ENCODE peak calls at places on chromosomes 11 and 22, in nine cellular contexts. One of them, this sample, is unnamed.
A peak's percentile ranks its signal among the peaks of the same experiment; 100 is the strongest.

GRCh38 chr22:36921309-36922096 is 8.1 kb downstream of the CSF2RB start:
- DNase-seq in fibroblast of mammary gland: no peak
- DNase-seq in psoas muscle: no peak
- DNase-seq in AG04449: no peak
- DNase-seq in A673: no peak
- DNase-seq in cardiac muscle cell: no peak
- DNase-seq in SK-N-SH: no peak
- DNase-seq in uterus: no peak
- DNase-seq in AG09309: no peak
- DNase-seq in this sample: no peak

GRCh38 chr11:129436573-129436972 is 60.9 kb downstream of the BARX2 start:
- DNase-seq in uterus: no peak
- DNase-seq in psoas muscle: no peak
- DNase-seq in cardiac muscle cell: no peak
- DNase-seq in fibroblast of mammary gland: no peak
- DNase-seq in AG09309: no peak
- DNase-seq in AG04449: no peak
- DNase-seq in A673: no peak
- DNase-seq in SK-N-SH: no peak
- DNase-seq in this sample: no peak

GRCh38 chr11:117932987-117933386 is 3.8 kb upstream of the TMPRSS13 start:
- DNase-seq in AG04449: no peak
- DNase-seq in psoas muscle: no peak
- DNase-seq in cardiac muscle cell: no peak
- DNase-seq in fibroblast of mammary gland: no peak
- DNase-seq in SK-N-SH: no peak
- DNase-seq in uterus: no peak
- DNase-seq in A673: no peak
- DNase-seq in AG09309: no peak
- DNase-seq in this sample: no peak

GRCh38 chr11:128328955-128329551 is 258.3 kb downstream of the ETS1 start:
- DNase-seq in uterus: peak; percentile 58
- DNase-seq in AG09309: no peak
- DNase-seq in psoas muscle: no peak
- DNase-seq in SK-N-SH: no peak
- DNase-seq in fibroblast of mammary gland: no peak
- DNase-seq in A673: no peak
- DNase-seq in cardiac muscle cell: peak; percentile 52
- DNase-seq in AG04449: no peak
- DNase-seq in this sample: no peak

GRCh38 chr11:62601114-62601363 is 626 bp downstream of the MTA2 start:
- DNase-seq in psoas muscle: no peak
- DNase-seq in A673: no peak
- DNase-seq in uterus: no peak
- DNase-seq in AG04449: no peak
- DNase-seq in fibroblast of mammary gland: no peak
- DNase-seq in cardiac muscle cell: no peak
- DNase-seq in SK-N-SH: no peak
- DNase-seq in AG09309: no peak
- DNase-seq in this sample: peak; percentile 29

GRCh38 chr11:122981388-122982264 is at the start of gene BSX:
- DNase-seq in uterus: no peak
- DNase-seq in A673: peak; percentile 93
- DNase-seq in cardiac muscle cell: peak; percentile 92
- DNase-seq in psoas muscle: peak; percentile 67
- DNase-seq in SK-N-SH: no peak
- DNase-seq in fibroblast of mammary gland: peak; percentile 27
- DNase-seq in AG04449: no peak
- DNase-seq in AG09309: no peak
- DNase-seq in this sample: peak; percentile 25

GRCh38 chr11:113384551-113384950 is 3.0 kb upstream of the ANKK1 start:
- DNase-seq in A673: peak; percentile 85
- DNase-seq in uterus: no peak
- DNase-seq in AG04449: peak; percentile 59
- DNase-seq in cardiac muscle cell: peak; percentile 17
- DNase-seq in SK-N-SH: no peak
- DNase-seq in fibroblast of mammary gland: peak; percentile 91
- DNase-seq in AG09309: peak; percentile 75
- DNase-seq in psoas muscle: no peak
- DNase-seq in this sample: peak; percentile 86

GRCh38 chr22:32200752-32201151 is 4.1 kb downstream of the RFPL2 start:
- DNase-seq in AG04449: no peak
- DNase-seq in uterus: no peak
- DNase-seq in cardiac muscle cell: no peak
- DNase-seq in AG09309: no peak
- DNase-seq in SK-N-SH: no peak
- DNase-seq in A673: no peak
- DNase-seq in fibroblast of mammary gland: no peak
- DNase-seq in psoas muscle: no peak
- DNase-seq in this sample: no peak

GRCh38 chr22:45878051-45878764 is 98.8 kb downstream of the WNT7B start:
- DNase-seq in cardiac muscle cell: peak; percentile 34
- DNase-seq in uterus: no peak
- DNase-seq in AG09309: no peak
- DNase-seq in fibroblast of mammary gland: no peak
- DNase-seq in SK-N-SH: no peak
- DNase-seq in psoas muscle: peak; percentile 39
- DNase-seq in A673: no peak
- DNase-seq in AG04449: no peak
- DNase-seq in this sample: no peak

GRCh38 chr11:109512680-109513079 is 90.7 kb downstream of the C11orf87 start:
- DNase-seq in AG04449: no peak
- DNase-seq in AG09309: no peak
- DNase-seq in psoas muscle: no peak
- DNase-seq in cardiac muscle cell: no peak
- DNase-seq in uterus: no peak
- DNase-seq in SK-N-SH: no peak
- DNase-seq in A673: no peak
- DNase-seq in fibroblast of mammary gland: peak; percentile 5
- DNase-seq in this sample: peak; percentile 50

GRCh38 chr22:17910561-17911311 is 113.6 kb downstream of the MICAL3 start:
- DNase-seq in A673: peak; percentile 29
- DNase-seq in uterus: peak; percentile 75
- DNase-seq in AG04449: peak; percentile 70
- DNase-seq in SK-N-SH: peak; percentile 68
- DNase-seq in psoas muscle: peak; percentile 93
- DNase-seq in AG09309: peak; percentile 61
- DNase-seq in cardiac muscle cell: peak; percentile 89
- DNase-seq in fibroblast of mammary gland: peak; percentile 90
- DNase-seq in this sample: peak; percentile 86

GRCh38 chr11:40274017-40274416 is 1185.4 kb downstream of the LRRC4C start:
- DNase-seq in SK-N-SH: no peak
- DNase-seq in psoas muscle: no peak
- DNase-seq in AG04449: peak; percentile 19
- DNase-seq in AG09309: no peak
- DNase-seq in fibroblast of mammary gland: no peak
- DNase-seq in A673: no peak
- DNase-seq in cardiac muscle cell: no peak
- DNase-seq in uterus: no peak
- DNase-seq in this sample: peak; percentile 11

GRCh38 chr11:61532136-61533038 is 23.8 kb downstream of the LRRC10B start:
- DNase-seq in AG09309: no peak
- DNase-seq in A673: peak; percentile 70
- DNase-seq in cardiac muscle cell: peak; percentile 47
- DNase-seq in SK-N-SH: peak; percentile 69
- DNase-seq in uterus: no peak
- DNase-seq in psoas muscle: no peak
- DNase-seq in AG04449: no peak
- DNase-seq in fibroblast of mammary gland: peak; percentile 46
- DNase-seq in this sample: no peak

GRCh38 chr11:37061426-37061825 is 463.4 kb upstream of the RAG2 start:
- DNase-seq in AG09309: no peak
- DNase-seq in uterus: no peak
- DNase-seq in cardiac muscle cell: no peak
- DNase-seq in A673: no peak
- DNase-seq in AG04449: no peak
- DNase-seq in fibroblast of mammary gland: no peak
- DNase-seq in SK-N-SH: no peak
- DNase-seq in psoas muscle: no peak
- DNase-seq in this sample: no peak

GRCh38 chr11:86091086-86091485 is 22.2 kb upstream of the PICALM start:
- DNase-seq in SK-N-SH: no peak
- DNase-seq in AG09309: no peak
- DNase-seq in psoas muscle: no peak
- DNase-seq in uterus: no peak
- DNase-seq in cardiac muscle cell: no peak
- DNase-seq in AG04449: no peak
- DNase-seq in fibroblast of mammary gland: no peak
- DNase-seq in A673: no peak
- DNase-seq in this sample: no peak

DNA sequence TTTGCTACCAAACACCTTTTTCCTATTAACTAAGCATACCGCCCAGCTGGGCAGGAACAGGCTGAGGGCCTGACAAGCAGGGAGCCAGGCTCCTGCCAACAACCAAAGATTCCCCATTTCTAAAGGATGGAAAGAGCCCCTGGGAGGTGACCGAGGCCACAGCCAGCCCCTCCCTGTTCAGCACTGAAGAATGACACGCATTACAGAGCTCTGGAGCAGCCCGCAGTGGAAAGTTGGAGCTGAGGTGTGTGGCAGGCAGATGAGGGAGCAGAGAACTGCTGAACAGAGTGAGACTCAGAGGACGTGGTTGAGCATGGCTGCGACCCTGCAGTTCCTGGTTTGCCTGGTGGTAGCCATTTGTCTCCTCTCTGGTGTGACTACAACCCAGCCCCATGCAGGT is at the start of gene FAM180B:
- DNase-seq in AG04449: no peak
- DNase-seq in psoas muscle: no peak
- DNase-seq in fibroblast of mammary gland: no peak
- DNase-seq in A673: no peak
- DNase-seq in cardiac muscle cell: no peak
- DNase-seq in uterus: no peak
- DNase-seq in SK-N-SH: no peak
- DNase-seq in AG09309: no peak
- DNase-seq in this sample: no peak
- H3K4me3 ChIP-seq in AG04449: no peak within 1 kb of the TSS
- H3K4me3 ChIP-seq in psoas muscle: no peak within 1 kb of the TSS
- H3K4me3 ChIP-seq in fibroblast of mammary gland: no peak within 1 kb of the TSS
- H3K4me3 ChIP-seq in A673: no peak within 1 kb of the TSS
- H3K4me3 ChIP-seq in cardiac muscle cell: no peak within 1 kb of the TSS
- H3K4me3 ChIP-seq in uterus: no peak within 1 kb of the TSS
- H3K4me3 ChIP-seq in SK-N-SH: no peak within 1 kb of the TSS
- H3K4me3 ChIP-seq in AG09309: no peak within 1 kb of the TSS
- H3K4me3 ChIP-seq in this sample: no peak within 1 kb of the TSS

DNA sequence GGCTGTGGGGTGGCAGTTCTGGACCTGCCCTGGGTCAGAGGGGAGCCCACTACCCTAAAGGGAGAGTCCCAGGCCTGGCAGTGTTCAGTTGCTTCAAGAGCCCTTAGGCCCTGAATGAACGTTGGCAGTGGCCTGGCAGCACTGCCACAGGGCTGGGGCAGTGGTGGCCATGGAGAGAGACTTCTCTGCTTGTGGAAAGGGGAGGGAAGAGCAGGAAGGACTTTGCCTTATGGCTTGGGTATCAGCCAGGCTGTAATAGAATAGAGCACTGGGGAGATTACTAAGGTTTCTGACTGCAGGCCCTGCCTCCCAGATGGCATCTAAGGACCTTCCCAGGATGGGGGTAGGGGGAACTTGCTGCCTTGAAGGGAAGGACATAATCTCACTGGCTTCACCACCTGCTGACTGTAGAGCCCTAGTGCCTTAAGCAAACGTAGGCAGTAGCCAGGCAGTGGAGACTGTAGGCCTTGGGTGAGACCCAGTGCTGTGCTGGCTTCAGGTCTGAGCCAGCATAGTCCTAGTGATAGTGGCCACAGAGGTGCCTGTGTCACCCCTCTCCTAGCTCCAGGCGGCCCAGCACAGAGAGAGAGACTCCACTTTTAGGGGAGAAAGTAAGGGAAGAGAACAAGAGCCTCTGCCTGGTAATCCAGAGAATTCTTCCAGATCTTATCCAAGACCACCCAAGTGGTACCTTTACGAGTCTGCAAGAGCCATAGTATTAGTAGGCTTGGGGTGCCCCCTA is 27.6 kb downstream of the PLA2G6 start:
- DNase-seq in cardiac muscle cell: no peak
- DNase-seq in fibroblast of mammary gland: no peak
- DNase-seq in AG09309: no peak
- DNase-seq in AG04449: no peak
- DNase-seq in SK-N-SH: no peak
- DNase-seq in A673: no peak
- DNase-seq in psoas muscle: no peak
- DNase-seq in uterus: no peak
- DNase-seq in this sample: no peak
- TF ChIP-seq CTCF in cardiac muscle cell: no peak
- TF ChIP-seq CTCF in fibroblast of mammary gland: no peak
- TF ChIP-seq CTCF in AG09309: no peak
- TF ChIP-seq CTCF in AG04449: no peak
- TF ChIP-seq CTCF in SK-N-SH: no peak
- TF ChIP-seq CTCF in A673: no peak
- TF ChIP-seq CTCF in psoas muscle: no peak
- TF ChIP-seq CTCF in uterus: no peak
- TF ChIP-seq CTCF in this sample: no peak

DNA sequence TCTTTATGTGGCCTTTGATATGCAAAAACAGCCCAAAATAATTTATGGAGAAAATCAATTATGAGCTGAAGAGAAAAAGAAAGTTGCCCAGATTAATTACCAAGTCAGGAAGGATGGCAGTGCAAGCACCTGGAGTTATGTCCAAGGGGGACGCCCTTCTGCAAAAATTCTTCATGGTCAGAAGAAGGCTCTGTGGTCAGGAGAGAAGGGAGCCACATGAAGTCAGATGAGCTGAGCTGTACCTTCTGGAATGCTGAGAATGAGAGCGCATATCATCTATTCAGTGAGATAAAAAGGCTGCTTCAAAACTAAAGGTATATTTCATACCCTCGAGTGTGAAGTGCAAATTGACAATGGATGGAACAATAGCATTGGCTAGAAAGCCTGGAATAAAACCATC is 607.4 kb downstream of the NTM start:
- DNase-seq in AG04449: peak; percentile 31
- DNase-seq in cardiac muscle cell: no peak
- DNase-seq in A673: no peak
- DNase-seq in SK-N-SH: no peak
- DNase-seq in uterus: no peak
- DNase-seq in psoas muscle: no peak
- DNase-seq in AG09309: peak; percentile 16
- DNase-seq in fibroblast of mammary gland: peak; percentile 19
- DNase-seq in this sample: peak; percentile 78
- H3K4me3 ChIP-seq in AG04449: no peak overlapping the region
- H3K4me3 ChIP-seq in cardiac muscle cell: no peak overlapping the region
- H3K4me3 ChIP-seq in A673: no peak overlapping the region
- H3K4me3 ChIP-seq in SK-N-SH: no peak overlapping the region
- H3K4me3 ChIP-seq in uterus: no peak overlapping the region
- H3K4me3 ChIP-seq in psoas muscle: no peak overlapping the region
- H3K4me3 ChIP-seq in AG09309: no peak overlapping the region
- H3K4me3 ChIP-seq in fibroblast of mammary gland: no peak overlapping the region
- H3K4me3 ChIP-seq in this sample: no peak overlapping the region

GRCh38 chr22:50102946-50103345 is 13.1 kb downstream of the MOV10L1 start:
- DNase-seq in cardiac muscle cell: no peak
- DNase-seq in AG04449: no peak
- DNase-seq in psoas muscle: no peak
- DNase-seq in uterus: no peak
- DNase-seq in fibroblast of mammary gland: no peak
- DNase-seq in AG09309: no peak
- DNase-seq in SK-N-SH: no peak
- DNase-seq in A673: no peak
- DNase-seq in this sample: no peak
- TF ChIP-seq CTCF in cardiac muscle cell: no peak
- TF ChIP-seq CTCF in AG04449: no peak
- TF ChIP-seq CTCF in psoas muscle: no peak
- TF ChIP-seq CTCF in uterus: no peak
- TF ChIP-seq CTCF in fibroblast of mammary gland: no peak
- TF ChIP-seq CTCF in AG09309: no peak
- TF ChIP-seq CTCF in SK-N-SH: no peak
- TF ChIP-seq CTCF in A673: no peak
- TF ChIP-seq CTCF in this sample: no peak

This sample was measured in AG10803.